ENCODE peak calls at places on chromosomes 2 and 18, in eight cellular contexts. R, F, X, C, N, J, S and U are unnamed samples.

GRCh38 chr2:75454221-75454620 is 106.5 kb downstream of the EVA1A start:
- DNase-seq in R (no peak), F (no peak), X (no peak), C (no peak), N (no peak), J (no peak), S (no peak), U (no peak)

GRCh38 chr2:182682210-182682609 is 33.8 kb upstream of the DNAJC10 start:
- DNase-seq in R (no peak), F (no peak), X (no peak), C (no peak), N (no peak), J (no peak), S (no peak), U (no peak)

GRCh38 chr2:47274054-47274779 is 119.1 kb upstream of the STPG4 start:
- DNase-seq in R (no peak), F (no peak), X (no peak), C (no peak), N (no peak), J (peak; percentile 46), S (no peak), U (no peak)

GRCh38 chr2:10810175-10811161 is 2.1 kb downstream of the PDIA6 start:
- DNase-seq in R (no peak), F (no peak), X (no peak), C (no peak), N (no peak), J (no peak), S (no peak), U (no peak)

GRCh38 chr2:217922101-217923006 is 80.4 kb downstream of the TNS1 start:
- DNase-seq in R (no peak), F (no peak), X (no peak), C (no peak), N (no peak), J (no peak), S (no peak), U (no peak)

GRCh38 chr2:16437189-16437588 is 228.4 kb downstream of the CYRIA start:
- DNase-seq in R (no peak), F (no peak), X (no peak), C (no peak), N (no peak), J (no peak), S (no peak), U (no peak)

GRCh38 chr2:134507697-134508096 is 211.1 kb downstream of the TMEM163 start:
- DNase-seq in R (no peak), F (no peak), X (no peak), C (no peak), N (no peak), J (no peak), S (no peak), U (no peak)

GRCh38 chr2:60104514-60105501 is 448.6 kb downstream of the BCL11A start:
- DNase-seq in R (no peak), F (no peak), X (no peak), C (no peak), N (no peak), J (no peak), S (no peak), U (no peak)

GRCh38 chr18:13726972-13727331 is 479 bp downstream of the RNMT start:
- DNase-seq in R (no peak), F (peak; percentile 12), X (peak; percentile 8), C (peak; percentile 11), N (no peak), J (peak; percentile 44), S (peak; percentile 52), U (no peak)

GRCh38 chr2:29322011-29322410 is 206.8 kb downstream of the CLIP4 start:
- DNase-seq in R (no peak), F (no peak), X (no peak), C (no peak), N (no peak), J (no peak), S (no peak), U (no peak)

GRCh38 chr18:22279741-22280452 is 110.5 kb downstream of the GATA6 start:
- DNase-seq in R (no peak), F (no peak), X (no peak), C (no peak), N (no peak), J (no peak), S (no peak), U (no peak)

GRCh38 chr18:48408727-48409590 is at the start of gene ZBTB7C:
- DNase-seq in R (no peak), F (no peak), X (no peak), C (no peak), N (no peak), J (peak; percentile 39), S (peak; percentile 52), U (no peak)